ENCODE peak calls at places on chromosomes 12 and 14, in five cellular contexts. One of them, this sample, is unnamed.

GRCh38 chr14:52051861-52052260 is 17.0 kb downstream of the NID2 start:
- DNase-seq in K562: no peak
- DNase-seq in Caki2: no peak
- DNase-seq in left cardiac atrium: no peak
- DNase-seq in posterior cingulate gyrus: no peak
- DNase-seq in this sample: no peak

GRCh38 chr12:108643941-108644742 is 10.4 kb upstream of the SELPLG start:
- DNase-seq in K562: no peak
- DNase-seq in posterior cingulate gyrus: no peak
- DNase-seq in Caki2: peak
- DNase-seq in left cardiac atrium: peak
- DNase-seq in this sample: no peak

GRCh38 chr12:90027889-90028570 is 319.4 kb upstream of the ATP2B1 start:
- DNase-seq in Caki2: no peak
- DNase-seq in K562: no peak
- DNase-seq in posterior cingulate gyrus: no peak
- DNase-seq in left cardiac atrium: no peak
- DNase-seq in this sample: no peak

GRCh38 chr12:50059440-50060119 is 2.2 kb downstream of the ASIC1 start:
- DNase-seq in K562: no peak
- DNase-seq in left cardiac atrium: no peak
- DNase-seq in Caki2: no peak
- DNase-seq in posterior cingulate gyrus: no peak
- DNase-seq in this sample: no peak

GRCh38 chr12:613996-614726 is 49.1 kb downstream of the NINJ2 start:
- DNase-seq in left cardiac atrium: no peak
- DNase-seq in posterior cingulate gyrus: peak
- DNase-seq in Caki2: no peak
- DNase-seq in K562: no peak
- DNase-seq in this sample: peak

GRCh38 chr12:9328065-9328464 is 119.9 kb upstream of the PZP start:
- DNase-seq in K562: no peak
- DNase-seq in left cardiac atrium: no peak
- DNase-seq in posterior cingulate gyrus: no peak
- DNase-seq in Caki2: no peak
- DNase-seq in this sample: no peak

GRCh38 chr12:15208140-15208539 is 13.1 kb downstream of the RERG start:
- DNase-seq in Caki2: no peak
- DNase-seq in left cardiac atrium: no peak
- DNase-seq in posterior cingulate gyrus: no peak
- DNase-seq in K562: no peak
- DNase-seq in this sample: no peak

GRCh38 chr12:106074706-106075392 is 63.9 kb downstream of the NUAK1 start:
- DNase-seq in Caki2: peak
- DNase-seq in K562: no peak
- DNase-seq in left cardiac atrium: no peak
- DNase-seq in posterior cingulate gyrus: no peak
- DNase-seq in this sample: no peak

GRCh38 chr14:103259801-103260628 is 74.0 kb upstream of the EIF5 start:
- DNase-seq in posterior cingulate gyrus: no peak
- DNase-seq in left cardiac atrium: no peak
- DNase-seq in K562: no peak
- DNase-seq in Caki2: peak
- DNase-seq in this sample: no peak

GRCh38 chr14:74488788-74489397 is 4.2 kb downstream of the NPC2 start:
- DNase-seq in Caki2: peak
- DNase-seq in K562: no peak
- DNase-seq in posterior cingulate gyrus: no peak
- DNase-seq in left cardiac atrium: no peak
- DNase-seq in this sample: no peak

GRCh38 chr12:57610553-57611115 is 601 bp upstream of the ARHGEF25 start:
- DNase-seq in Caki2: no peak
- DNase-seq in posterior cingulate gyrus: no peak
- DNase-seq in left cardiac atrium: peak
- DNase-seq in K562: no peak
- DNase-seq in this sample: no peak

GRCh38 chr12:80213871-80214270 is 114.5 kb downstream of the OTOGL start:
- DNase-seq in left cardiac atrium: no peak
- DNase-seq in posterior cingulate gyrus: no peak
- DNase-seq in K562: no peak
- DNase-seq in Caki2: no peak
- DNase-seq in this sample: no peak

GRCh38 chr12:92928431-92928961 is 599 bp downstream of the EEA1 start:
- DNase-seq in left cardiac atrium: peak
- DNase-seq in posterior cingulate gyrus: peak
- DNase-seq in K562: peak
- DNase-seq in Caki2: no peak
- DNase-seq in this sample: no peak

GRCh38 chr12:112107728-112108447 is 695 bp downstream of the NAA25 start:
- DNase-seq in posterior cingulate gyrus: no peak
- DNase-seq in K562: peak
- DNase-seq in left cardiac atrium: peak
- DNase-seq in Caki2: no peak
- DNase-seq in this sample: peak

This sample was measured in erythroblast.